ENCODE peak calls at places on chromosomes 11 and 22, in seven cellular contexts. One of them, this sample, is unnamed.

GRCh38 chr11:73177380-73178091 is 35.4 kb upstream of the FCHSD2 start:
- DNase-seq in T-helper 1 cell: no peak
- DNase-seq in fibroblast of pulmonary artery: peak; percentile 41
- DNase-seq in right atrium auricular region: peak; percentile 83
- DNase-seq in KBM-7: no peak
- DNase-seq in NCI-H460: no peak
- DNase-seq in tibial nerve: no peak
- DNase-seq in this sample: no peak

GRCh38 chr22:23565942-23566715 is 14.0 kb downstream of the IGLL1 start:
- DNase-seq in tibial nerve: no peak
- DNase-seq in KBM-7: peak; percentile 32
- DNase-seq in NCI-H460: no peak
- DNase-seq in right atrium auricular region: no peak
- DNase-seq in T-helper 1 cell: no peak
- DNase-seq in fibroblast of pulmonary artery: no peak
- DNase-seq in this sample: peak; percentile 30

GRCh38 chr11:128559496-128560103 is 27.8 kb downstream of the ETS1 start:
- DNase-seq in right atrium auricular region: no peak
- DNase-seq in T-helper 1 cell: no peak
- DNase-seq in NCI-H460: no peak
- DNase-seq in KBM-7: no peak
- DNase-seq in fibroblast of pulmonary artery: no peak
- DNase-seq in tibial nerve: no peak
- DNase-seq in this sample: no peak

GRCh38 chr11:86523738-86524602 is 148.4 kb downstream of the ME3 start:
- DNase-seq in right atrium auricular region: no peak
- DNase-seq in T-helper 1 cell: no peak
- DNase-seq in tibial nerve: no peak
- DNase-seq in KBM-7: no peak
- DNase-seq in fibroblast of pulmonary artery: peak; percentile 93
- DNase-seq in NCI-H460: peak; percentile 92
- DNase-seq in this sample: peak; percentile 87

GRCh38 chr11:120800206-120800605 is 223.7 kb upstream of the TBCEL start:
- DNase-seq in KBM-7: no peak
- DNase-seq in T-helper 1 cell: no peak
- DNase-seq in fibroblast of pulmonary artery: no peak
- DNase-seq in tibial nerve: no peak
- DNase-seq in right atrium auricular region: no peak
- DNase-seq in NCI-H460: no peak
- DNase-seq in this sample: no peak

GRCh38 chr11:100816823-100817222 is 129.7 kb downstream of the ARHGAP42 start:
- DNase-seq in fibroblast of pulmonary artery: peak; percentile 25
- DNase-seq in NCI-H460: no peak
- DNase-seq in tibial nerve: no peak
- DNase-seq in KBM-7: no peak
- DNase-seq in right atrium auricular region: no peak
- DNase-seq in T-helper 1 cell: no peak
- DNase-seq in this sample: no peak

GRCh38 chr11:12539570-12539969 is 134.7 kb upstream of the TEAD1 start:
- DNase-seq in right atrium auricular region: no peak
- DNase-seq in fibroblast of pulmonary artery: peak; percentile 86
- DNase-seq in tibial nerve: no peak
- DNase-seq in NCI-H460: peak; percentile 6
- DNase-seq in T-helper 1 cell: no peak
- DNase-seq in KBM-7: no peak
- DNase-seq in this sample: peak; percentile 89

GRCh38 chr11:2664331-2664730 is 35.5 kb downstream of the KCNQ1OT1 start:
- DNase-seq in tibial nerve: no peak
- DNase-seq in NCI-H460: no peak
- DNase-seq in KBM-7: no peak
- DNase-seq in right atrium auricular region: peak; percentile 49
- DNase-seq in fibroblast of pulmonary artery: no peak
- DNase-seq in T-helper 1 cell: no peak
- DNase-seq in this sample: no peak

GRCh38 chr11:18429349-18429748 is 17.2 kb downstream of the LDHC start:
- DNase-seq in KBM-7: no peak
- DNase-seq in right atrium auricular region: no peak
- DNase-seq in T-helper 1 cell: no peak
- DNase-seq in fibroblast of pulmonary artery: no peak
- DNase-seq in NCI-H460: no peak
- DNase-seq in tibial nerve: no peak
- DNase-seq in this sample: no peak

GRCh38 chr11:97815667-97816066 is 1205.1 kb upstream of the CNTN5 start:
- DNase-seq in right atrium auricular region: no peak
- DNase-seq in T-helper 1 cell: no peak
- DNase-seq in fibroblast of pulmonary artery: peak; percentile 69
- DNase-seq in KBM-7: no peak
- DNase-seq in tibial nerve: no peak
- DNase-seq in NCI-H460: no peak
- DNase-seq in this sample: peak; percentile 59

This sample was measured in adipocyte.